ENCODE peak calls at places on chromosome 18, in four cellular contexts. H, I, O and T are unnamed samples.

GRCh38 chr18:41939326-41939725 is 15.7 kb upstream of the PIK3C3 start:
- DNase-seq in O (no peak), H (no peak), I (peak; percentile 20), T (no peak)

GRCh38 chr18:53687002-53687401 is 537.5 kb downstream of the MBD2 start:
- DNase-seq in O (no peak), I (no peak), H (no peak), T (no peak)

GRCh38 chr18:79169958-79170555 is 100.9 kb downstream of the ATP9B start:
- DNase-seq in I (peak; percentile 63), H (no peak), O (no peak), T (no peak)

GRCh38 chr18:49645836-49646235 is 84.0 kb downstream of the LIPG start:
- DNase-seq in O (peak; percentile 52), I (peak; percentile 78), H (peak; percentile 39), T (no peak)

GRCh38 chr18:12694032-12694431 is 8.5 kb downstream of the CEP76 start:
- DNase-seq in H (no peak), I (no peak), O (no peak), T (no peak)

GRCh38 chr18:24695168-24695567 is 234.7 kb downstream of the HRH4 start:
- DNase-seq in I (no peak), O (no peak), H (no peak), T (no peak)

GRCh38 chr18:76821875-76822509 is 365 bp upstream of the ZNF236 start:
- DNase-seq in H (peak; percentile 59), O (peak; percentile 64), I (peak; percentile 54), T (peak; percentile 37)

GRCh38 chr18:74831571-74832250 is 234.0 kb downstream of the ZNF407 start:
- DNase-seq in I (no peak), H (no peak), O (no peak), T (no peak)

GRCh38 chr18:77108821-77109692 is 23.5 kb downstream of the MBP start:
- DNase-seq in O (no peak), H (no peak), I (no peak), T (no peak)

GRCh38 chr18:35005963-35006577 is 35.1 kb upstream of the MAPRE2 start:
- DNase-seq in H (no peak), I (peak; percentile 82), O (no peak), T (peak; percentile 12)

GRCh38 chr18:13543144-13543543 is 183.2 kb downstream of the FAM210A start:
- DNase-seq in I (no peak), H (no peak), O (no peak), T (no peak)

GRCh38 chr18:25830787-25831186 is 259.6 kb downstream of the SS18 start:
- DNase-seq in O (no peak), I (peak; percentile 80), H (peak; percentile 36), T (no peak)

GRCh38 chr18:59502222-59502898 is 143.3 kb upstream of the LMAN1 start:
- DNase-seq in H (peak; percentile 36), O (no peak), I (peak; percentile 91), T (peak; percentile 54)

GRCh38 chr18:3367491-3368091 is 82.4 kb upstream of the TGIF1 start:
- DNase-seq in H (no peak), I (peak; percentile 84), O (no peak), T (no peak)

GRCh38 chr18:59268127-59268721 is 5.0 kb downstream of the RAX start:
- DNase-seq in H (no peak), O (no peak), I (no peak), T (no peak)

GRCh38 chr18:35283923-35284794 is 5.9 kb downstream of the ZSCAN30 start:
- DNase-seq in O (no peak), H (no peak), I (no peak), T (no peak)

GRCh38 chr18:44744206-44745180 is 63.8 kb downstream of the SETBP1 start:
- DNase-seq in H (no peak), O (no peak), I (no peak), T (no peak)

GRCh38 chr18:70931942-70932814 is 643.3 kb downstream of the SOCS6 start:
- DNase-seq in O (no peak), I (peak; percentile 71), H (no peak), T (no peak)

GRCh38 chr18:41643427-41643826 is 311.6 kb upstream of the PIK3C3 start:
- DNase-seq in I (no peak), O (no peak), H (no peak), T (no peak)

GRCh38 chr18:79599503-79599931 is 80.1 kb upstream of the CTDP1 start:
- DNase-seq in I (no peak), H (no peak), O (no peak), T (peak; percentile 38)

GRCh38 chr18:51425475-51425874 is 228.0 kb upstream of the MEX3C start:
- DNase-seq in I (no peak), O (no peak), H (no peak), T (no peak)

GRCh38 chr18:9817286-9817685 is 68.5 kb upstream of the TXNDC2 start:
- DNase-seq in I (no peak), H (no peak), O (no peak), T (no peak)

GRCh38 chr18:59423251-59423650 is 64.2 kb upstream of the LMAN1 start:
- DNase-seq in O (no peak), I (peak; percentile 18), H (no peak), T (no peak)

GRCh38 chr18:57925706-57926105 is 118.3 kb upstream of the NEDD4L start:
- DNase-seq in H (no peak), O (no peak), I (peak; percentile 10), T (no peak)

GRCh38 chr18:5424903-5425302 is 118.9 kb downstream of the EPB41L3 start:
- DNase-seq in O (no peak), I (peak; percentile 61), H (no peak), T (no peak)

GRCh38 chr18:78327643-78328042 is 652.0 kb upstream of the SALL3 start:
- DNase-seq in O (no peak), I (no peak), H (no peak), T (no peak)

GRCh38 chr18:70426818-70427217 is 138.0 kb downstream of the SOCS6 start:
- DNase-seq in I (no peak), H (no peak), O (no peak), T (no peak)

GRCh38 chr18:11259421-11259820 is 110.1 kb upstream of the PIEZO2 start:
- DNase-seq in O (peak; percentile 26), I (peak; percentile 20), H (peak; percentile 35), T (no peak)

GRCh38 chr18:68662779-68663178 is 52.1 kb downstream of the TMX3 start:
- DNase-seq in I (peak; percentile 31), O (no peak), H (no peak), T (no peak)

GRCh38 chr18:76943542-76944339 is 121.4 kb downstream of the ZNF236 start:
- DNase-seq in H (peak; percentile 53), I (peak; percentile 82), O (no peak), T (peak; percentile 44)

GRCh38 chr18:8870528-8870927 is 165.2 kb downstream of the MTCL1 start:
- DNase-seq in O (no peak), I (no peak), H (no peak), T (no peak)

DNA sequence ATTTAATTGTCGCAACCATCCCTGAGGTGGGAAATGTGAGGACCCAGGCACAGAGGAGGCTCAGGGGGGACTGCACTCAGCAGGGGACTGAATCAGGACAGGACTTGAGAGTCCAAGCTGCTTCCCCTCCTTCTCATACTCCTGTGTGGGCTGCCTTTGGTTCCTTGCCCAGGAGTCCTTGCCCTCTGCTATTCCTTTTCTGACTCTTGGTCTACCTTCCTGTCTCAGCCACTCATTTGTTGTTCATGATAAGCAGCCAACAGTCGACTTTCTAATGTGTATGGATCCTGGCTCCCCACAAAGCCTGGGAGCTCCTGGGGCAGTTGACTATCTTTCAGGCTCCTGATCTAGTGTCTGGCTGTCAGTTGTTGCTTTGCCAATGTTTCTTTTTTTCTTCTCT is 28.3 kb downstream of the GATA6 start:
- DNase-seq in O (no peak), H (no peak), I (no peak), T (no peak)
- H3K27me3 ChIP-seq in O (no peaks in the 10 kb centered on the region), H (no peaks in the 10 kb centered on the region), I (no peaks in the 10 kb centered on the region), T (no peaks in the 10 kb centered on the region)

GRCh38 chr18:47997338-47997780 is 66.9 kb upstream of the SMAD2 start:
- DNase-seq in O (no peak), I (peak; percentile 15), H (no peak), T (no peak)
- TF ChIP-seq CTCF in O (peak; percentile 24), I (peak; percentile 46), H (no peak), T (no peak)

GRCh38 chr18:36295214-36295613 is 2.3 kb upstream of the FHOD3 start:
- DNase-seq in I (no peak), H (no peak), O (no peak), T (no peak)
- H3K27me3 ChIP-seq in I (peaks cover 5% of the 10 kb centered on the region), H (peaks cover 6% of the 10 kb centered on the region), O (peaks cover 26% of the 10 kb centered on the region), T (no peaks in the 10 kb centered on the region)

GRCh38 chr18:666177-666576 is 8.7 kb downstream of the TYMS start:
- DNase-seq in O (no peak), H (no peak), I (no peak), T (no peak)
- TF ChIP-seq CTCF in O (no peak), H (no peak), I (peak; percentile 22), T (no peak)

GRCh38 chr18:61829108-61829507 is 63.7 kb downstream of the RNF152 start:
- DNase-seq in I (no peak), H (no peak), O (no peak), T (no peak)
- H3K27me3 ChIP-seq in I (no peaks in the 10 kb centered on the region), H (no peaks in the 10 kb centered on the region), O (no peaks in the 10 kb centered on the region), T (no peaks in the 10 kb centered on the region)

DNA sequence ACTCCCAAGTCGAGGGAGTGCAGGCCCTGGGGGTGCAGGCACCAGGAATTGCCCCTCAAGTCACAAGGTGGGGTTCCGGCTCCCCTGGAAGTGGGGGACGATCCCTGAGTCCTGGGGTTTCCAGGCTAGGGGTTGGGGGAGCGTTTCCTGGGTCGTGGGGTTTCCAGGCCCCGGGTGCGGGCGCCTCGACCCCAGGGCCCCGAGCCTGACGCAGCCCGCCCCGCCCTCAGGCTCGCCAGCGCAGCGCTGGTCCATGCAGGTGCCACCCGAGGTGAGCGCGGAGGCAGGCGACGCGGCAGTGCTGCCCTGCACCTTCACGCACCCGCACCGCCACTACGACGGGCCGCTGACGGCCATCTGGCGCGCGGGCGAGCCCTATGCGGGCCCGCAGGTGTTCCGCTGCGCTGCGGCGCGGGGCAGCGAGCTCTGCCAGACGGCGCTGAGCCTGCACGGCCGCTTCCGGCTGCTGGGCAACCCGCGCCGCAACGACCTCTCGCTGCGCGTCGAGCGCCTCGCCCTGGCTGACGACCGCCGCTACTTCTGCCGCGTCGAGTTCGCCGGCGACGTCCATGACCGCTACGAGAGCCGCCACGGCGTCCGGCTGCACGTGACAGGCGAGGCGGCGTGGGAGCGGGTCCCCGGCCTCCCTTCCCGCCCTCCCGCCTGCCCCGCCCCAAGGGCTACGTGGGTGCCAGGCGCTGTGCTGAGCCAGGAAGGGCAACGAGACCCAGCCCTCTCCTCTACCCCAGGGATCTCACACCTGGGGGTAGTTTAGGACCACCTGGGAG is 12.0 kb downstream of the SIGLEC15 start:
- DNase-seq in H (no peak), I (peak; percentile 64), O (peak; percentile 50), T (no peak)
- TF ChIP-seq CTCF in H (no peak), I (peak; percentile 36), O (no peak), T (no peak)

GRCh38 chr18:48456838-48457237 is 47.7 kb upstream of the ZBTB7C start:
- DNase-seq in O (no peak), I (no peak), H (no peak), T (no peak)

GRCh38 chr18:48459471-48459870 is 50.3 kb upstream of the ZBTB7C start:
- DNase-seq in H (no peak), I (no peak), O (no peak), T (no peak)

GRCh38 chr18:48455555-48456478 is 46.6 kb upstream of the ZBTB7C start:
- DNase-seq in O (peak; percentile 55), I (peak; percentile 96), H (no peak), T (no peak)

GRCh38 chr18:48460929-48461583 is 51.9 kb upstream of the ZBTB7C start:
- DNase-seq in H (no peak), O (no peak), I (peak; percentile 71), T (no peak)

GRCh38 chr18:48459016-48459415 is 49.8 kb upstream of the ZBTB7C start:
- DNase-seq in O (no peak), I (no peak), H (no peak), T (no peak)
- H3K27me3 ChIP-seq in O (no peaks in the 10 kb centered on the region), I (no peaks in the 10 kb centered on the region), H (no peaks in the 10 kb centered on the region), T (no peaks in the 10 kb centered on the region)